ENCODE peak calls at places on chromosomes 12 and 14, in six cellular contexts. X, E, P, G, D and F are unnamed samples.

GRCh38 chr14:105861985-105862465 is 335.6 kb downstream of the TMEM121 start:
- DNase-seq in X (no peak), E (no peak), P (no peak), G (no peak), D (peak; percentile 53), F (peak; percentile 3)

GRCh38 chr14:91129261-91129660 is 15.4 kb downstream of the DGLUCY start:
- DNase-seq in X (no peak), E (no peak), P (no peak), G (no peak), D (no peak), F (no peak)

GRCh38 chr14:76928301-76928700 is 100.2 kb downstream of the IRF2BPL start:
- DNase-seq in X (peak; percentile 50), E (no peak), P (no peak), G (no peak), D (no peak), F (no peak)

GRCh38 chr14:50875359-50876090 is 3.7 kb downstream of the ABHD12B start:
- DNase-seq in X (no peak), E (no peak), P (peak; percentile 63), G (no peak), D (peak; percentile 72), F (no peak)

GRCh38 chr12:122452701-122453285 is 30.3 kb upstream of the CLIP1 start:
- DNase-seq in X (no peak), E (no peak), P (no peak), G (no peak), D (no peak), F (no peak)

GRCh38 chr14:22220427-22220826 is 368.6 kb downstream of the DAD1 start:
- DNase-seq in X (no peak), E (no peak), P (no peak), G (no peak), D (no peak), F (no peak)

GRCh38 chr12:5593056-5593455 is 161.1 kb downstream of the NTF3 start:
- DNase-seq in X (no peak), E (no peak), P (no peak), G (no peak), D (no peak), F (no peak)

GRCh38 chr12:176321-177181 is 37.4 kb downstream of the SLC6A12 start:
- DNase-seq in X (peak; percentile 47), E (no peak), P (peak; percentile 52), G (no peak), D (no peak), F (no peak)

GRCh38 chr12:108349245-108349644 is 10.1 kb upstream of the CMKLR1 start:
- DNase-seq in X (no peak), E (no peak), P (no peak), G (no peak), D (no peak), F (no peak)

GRCh38 chr14:74587363-74587707 is 24.7 kb downstream of the LTBP2 start:
- DNase-seq in X (no peak), E (no peak), P (no peak), G (no peak), D (no peak), F (no peak)

GRCh38 chr12:6341439-6342139 is at the start of gene TNFRSF1A:
- DNase-seq in X (peak; percentile 84), E (no peak), P (peak; percentile 74), G (no peak), D (peak; percentile 58), F (no peak)

GRCh38 chr14:78709795-78710569 is 539.8 kb downstream of the NRXN3 start:
- DNase-seq in X (no peak), E (no peak), P (no peak), G (no peak), D (no peak), F (no peak)